ENCODE peak calls at places on chromosomes 11 and 22, in five cellular contexts. E is MCF 10A; B is naive thymus-derived CD4-positive, alpha-beta T cell; C is H54; U is activated effector memory CD4-positive, alpha-beta T cell treated with anti-CD3 and anti-CD28 coated beads, Interleukin-2, amount 50 U/mL, for 16 hours. X is an unnamed sample.

GRCh38 chr22:36608987-36609386 is 80.0 kb upstream of the EIF3D start:
- DNase-seq in E (no peak), B (no peak), C (no peak), U (no peak), X (no peak)

GRCh38 chr11:10309163-10310093 is 4.6 kb downstream of the ADM start:
- DNase-seq in E (peak), B (no peak), C (no peak), U (no peak), X (no peak)

GRCh38 chr11:60899021-60899936 is 7.1 kb downstream of the PRPF19 start:
- DNase-seq in E (peak), B (no peak), C (no peak), U (no peak), X (no peak)

GRCh38 chr11:42631223-42631843 is 680.5 kb upstream of the API5 start:
- DNase-seq in E (peak), B (no peak), C (peak), U (no peak), X (no peak)

GRCh38 chr22:42368379-42369249 is 63.6 kb downstream of the NFAM1 start:
- DNase-seq in E (no peak), B (no peak), C (no peak), U (peak), X (no peak)

GRCh38 chr22:24474221-24474620 is 20.9 kb upstream of the UPB1 start:
- DNase-seq in E (peak), B (no peak), C (peak), U (no peak), X (no peak)

GRCh38 chr11:128409476-128409875 is 177.9 kb downstream of the ETS1 start:
- DNase-seq in E (peak), B (no peak), C (no peak), U (no peak), X (no peak)

GRCh38 chr22:38219644-38220043 is 17.9 kb downstream of the MAFF start:
- DNase-seq in E (no peak), B (no peak), C (no peak), U (no peak), X (no peak)

GRCh38 chr22:19844423-19845368 is 10.0 kb downstream of the GNB1L start:
- DNase-seq in E (peak), B (no peak), C (peak), U (peak), X (no peak)

GRCh38 chr11:79616392-79616831 is 175.6 kb upstream of the TENM4 start:
- DNase-seq in E (peak), B (no peak), C (no peak), U (no peak), X (no peak)

GRCh38 chr11:57416436-57416835 is 10.5 kb downstream of the SLC43A3 start:
- DNase-seq in E (no peak), B (no peak), C (no peak), U (no peak), X (no peak)

GRCh38 chr11:70889411-70889810 is 363.0 kb downstream of the SHANK2 start:
- DNase-seq in E (no peak), B (no peak), C (no peak), U (no peak), X (no peak)

GRCh38 chr11:31412946-31413345 is 43.3 kb downstream of the DNAJC24 start:
- DNase-seq in E (peak), B (no peak), C (no peak), U (no peak), X (no peak)

GRCh38 chr11:20014067-20014402 is 146.2 kb downstream of the DBX1 start:
- DNase-seq in E (no peak), B (no peak), C (no peak), U (no peak), X (no peak)

GRCh38 chr22:33620085-33620484 is 300.2 kb downstream of the LARGE1 start:
- DNase-seq in E (no peak), B (no peak), C (no peak), U (no peak), X (no peak)

GRCh38 chr22:48478124-48478523 is 1349.5 kb downstream of the BRD1 start:
- DNase-seq in E (no peak), B (no peak), C (no peak), U (peak), X (no peak)

GRCh38 chr11:11895672-11896071 is 53.9 kb downstream of the USP47 start:
- DNase-seq in E (no peak), B (no peak), C (no peak), U (no peak), X (no peak)

GRCh38 chr11:12164061-12165014 is 53.9 kb downstream of the MICAL2 start:
- DNase-seq in E (no peak), B (no peak), C (peak), U (no peak), X (no peak)

GRCh38 chr22:45090364-45090960 is 73.3 kb upstream of the NUP50 start:
- DNase-seq in E (no peak), B (no peak), C (no peak), U (no peak), X (no peak)

GRCh38 chr11:65111537-65112225 is at the start of gene TM7SF2:
- DNase-seq in E (peak), B (peak), C (no peak), U (peak), X (peak)

GRCh38 chr22:40953446-40953845 is 2.3 kb downstream of the RBX1 start:
- DNase-seq in E (no peak), B (no peak), C (no peak), U (no peak), X (no peak)

GRCh38 chr11:68923614-68924013 is 19.9 kb downstream of the IGHMBP2 start:
- DNase-seq in E (no peak), B (no peak), C (no peak), U (no peak), X (no peak)

GRCh38 chr11:103069367-103069766 is 22.6 kb downstream of the DCUN1D5 start:
- DNase-seq in E (no peak), B (no peak), C (no peak), U (no peak), X (no peak)

GRCh38 chr11:115098037-115098436 is 406.2 kb downstream of the CADM1 start:
- DNase-seq in E (no peak), B (no peak), C (no peak), U (no peak), X (no peak)

GRCh38 chr22:37498289-37498909 is 12.2 kb upstream of the MFNG start:
- DNase-seq in E (peak), B (peak), C (no peak), U (peak), X (peak)

GRCh38 chr11:94020777-94021615 is at the start of gene HEPHL1:
- DNase-seq in E (peak), B (no peak), C (no peak), U (no peak), X (no peak)

GRCh38 chr11:62545437-62546243 is 966 bp downstream of the AHNAK start:
- DNase-seq in E (peak), B (peak), C (peak), U (peak), X (peak)

GRCh38 chr11:134995746-134996145 is 583.7 kb upstream of the B3GAT1 start:
- DNase-seq in E (no peak), B (no peak), C (no peak), U (no peak), X (no peak)

GRCh38 chr11:95606824-95607223 is 182.8 kb downstream of the FAM76B start:
- DNase-seq in E (no peak), B (no peak), C (no peak), U (no peak), X (no peak)

GRCh38 chr11:95147364-95147905 is 57.8 kb downstream of the ENDOD1 start:
- DNase-seq in E (peak), B (no peak), C (peak), U (no peak), X (no peak)

GRCh38 chr11:82523141-82523540 is 210.5 kb downstream of the FAM181B start:
- DNase-seq in E (no peak), B (no peak), C (no peak), U (no peak), X (no peak)

GRCh38 chr11:10322830-10323792 is 18.2 kb downstream of the ADM start:
- DNase-seq in E (peak), B (no peak), C (peak), U (peak), X (no peak)

GRCh38 chr11:118625976-118626375 is 18.6 kb downstream of the PHLDB1 start:
- DNase-seq in E (no peak), B (no peak), C (no peak), U (no peak), X (no peak)

GRCh38 chr22:37533995-37534394 is 14.8 kb upstream of the CARD10 start:
- DNase-seq in E (peak), B (no peak), C (no peak), U (no peak), X (no peak)

GRCh38 chr11:26025680-26026079 is 306.2 kb upstream of the ANO3 start:
- DNase-seq in E (no peak), B (no peak), C (no peak), U (no peak), X (no peak)

GRCh38 chr11:416051-416756 is 1.4 kb upstream of the SIGIRR start:
- DNase-seq in E (no peak), B (peak), C (no peak), U (no peak), X (no peak)

GRCh38 chr11:100821198-100821597 is 134.1 kb downstream of the ARHGAP42 start:
- DNase-seq in E (no peak), B (no peak), C (no peak), U (no peak), X (no peak)

GRCh38 chr11:103988595-103988969 is 47.9 kb upstream of the DDI1 start:
- DNase-seq in E (peak), B (no peak), C (no peak), U (no peak), X (no peak)